ENCODE peak calls at places on chromosomes 13 and 19, in ten cellular contexts. One of them, this sample, is unnamed.

GRCh38 chr13:105773887-105774538 is 761.4 kb downstream of the EFNB2 start:
- DNase-seq in stimulated activated effector memory CD8-positive, alpha-beta T cell treated with anti-CD3 and anti-CD28 coated beads, Interleukin-12 subunit alpha, Interleukin-12 subunit beta, amount 100 ng/mL, for 72 hours: no peak
- DNase-seq in AG04449: peak; percentile 21
- DNase-seq in NCI-H1105: peak; percentile 54
- DNase-seq in DMS153: peak; percentile 20
- DNase-seq in stimulated activated CD4-positive, alpha-beta T cell treated with anti-CD3 and anti-CD28 coated beads, Interleukin-15, amount 100 ng/mL, for 1 hour: no peak
- DNase-seq in memory B cell: no peak
- DNase-seq in effector memory CD4-positive, alpha-beta T cell: no peak
- DNase-seq in IMR-90: peak; percentile 57
- DNase-seq in SK-MEL-5: peak; percentile 11
- DNase-seq in this sample: no peak

GRCh38 chr19:35261356-35262100 is 7.2 kb upstream of the USF2 start:
- DNase-seq in stimulated activated CD4-positive, alpha-beta T cell treated with anti-CD3 and anti-CD28 coated beads, Interleukin-15, amount 100 ng/mL, for 1 hour: no peak
- DNase-seq in memory B cell: no peak
- DNase-seq in AG04449: no peak
- DNase-seq in DMS153: no peak
- DNase-seq in IMR-90: no peak
- DNase-seq in stimulated activated effector memory CD8-positive, alpha-beta T cell treated with anti-CD3 and anti-CD28 coated beads, Interleukin-12 subunit alpha, Interleukin-12 subunit beta, amount 100 ng/mL, for 72 hours: no peak
- DNase-seq in effector memory CD4-positive, alpha-beta T cell: no peak
- DNase-seq in NCI-H1105: no peak
- DNase-seq in SK-MEL-5: no peak
- DNase-seq in this sample: no peak

GRCh38 chr19:2751438-2751830 is 11.6 kb upstream of the SLC39A3 start:
- DNase-seq in IMR-90: no peak
- DNase-seq in memory B cell: no peak
- DNase-seq in AG04449: no peak
- DNase-seq in effector memory CD4-positive, alpha-beta T cell: no peak
- DNase-seq in NCI-H1105: no peak
- DNase-seq in DMS153: no peak
- DNase-seq in stimulated activated CD4-positive, alpha-beta T cell treated with anti-CD3 and anti-CD28 coated beads, Interleukin-15, amount 100 ng/mL, for 1 hour: no peak
- DNase-seq in SK-MEL-5: no peak
- DNase-seq in stimulated activated effector memory CD8-positive, alpha-beta T cell treated with anti-CD3 and anti-CD28 coated beads, Interleukin-12 subunit alpha, Interleukin-12 subunit beta, amount 100 ng/mL, for 72 hours: no peak
- DNase-seq in this sample: no peak

GRCh38 chr13:26707122-26708006 is 53.2 kb downstream of the GPR12 start:
- DNase-seq in SK-MEL-5: peak; percentile 79
- DNase-seq in DMS153: peak; percentile 75
- DNase-seq in AG04449: no peak
- DNase-seq in stimulated activated effector memory CD8-positive, alpha-beta T cell treated with anti-CD3 and anti-CD28 coated beads, Interleukin-12 subunit alpha, Interleukin-12 subunit beta, amount 100 ng/mL, for 72 hours: no peak
- DNase-seq in IMR-90: peak; percentile 58
- DNase-seq in NCI-H1105: peak; percentile 18
- DNase-seq in memory B cell: peak; percentile 29
- DNase-seq in stimulated activated CD4-positive, alpha-beta T cell treated with anti-CD3 and anti-CD28 coated beads, Interleukin-15, amount 100 ng/mL, for 1 hour: no peak
- DNase-seq in effector memory CD4-positive, alpha-beta T cell: no peak
- DNase-seq in this sample: peak; percentile 26

GRCh38 chr19:31378404-31378803 is 29.2 kb upstream of the TSHZ3 start:
- DNase-seq in SK-MEL-5: peak; percentile 34
- DNase-seq in stimulated activated CD4-positive, alpha-beta T cell treated with anti-CD3 and anti-CD28 coated beads, Interleukin-15, amount 100 ng/mL, for 1 hour: no peak
- DNase-seq in IMR-90: peak; percentile 95
- DNase-seq in AG04449: peak; percentile 81
- DNase-seq in memory B cell: no peak
- DNase-seq in NCI-H1105: no peak
- DNase-seq in effector memory CD4-positive, alpha-beta T cell: no peak
- DNase-seq in stimulated activated effector memory CD8-positive, alpha-beta T cell treated with anti-CD3 and anti-CD28 coated beads, Interleukin-12 subunit alpha, Interleukin-12 subunit beta, amount 100 ng/mL, for 72 hours: no peak
- DNase-seq in DMS153: no peak
- DNase-seq in this sample: no peak

GRCh38 chr19:8021374-8021773 is 15.9 kb upstream of the ELAVL1 start:
- DNase-seq in effector memory CD4-positive, alpha-beta T cell: no peak
- DNase-seq in stimulated activated effector memory CD8-positive, alpha-beta T cell treated with anti-CD3 and anti-CD28 coated beads, Interleukin-12 subunit alpha, Interleukin-12 subunit beta, amount 100 ng/mL, for 72 hours: no peak
- DNase-seq in IMR-90: no peak
- DNase-seq in NCI-H1105: no peak
- DNase-seq in SK-MEL-5: no peak
- DNase-seq in stimulated activated CD4-positive, alpha-beta T cell treated with anti-CD3 and anti-CD28 coated beads, Interleukin-15, amount 100 ng/mL, for 1 hour: no peak
- DNase-seq in DMS153: no peak
- DNase-seq in AG04449: no peak
- DNase-seq in memory B cell: no peak
- DNase-seq in this sample: no peak

GRCh38 chr13:98487016-98487415 is 89.9 kb downstream of the STK24 start:
- DNase-seq in DMS153: no peak
- DNase-seq in stimulated activated effector memory CD8-positive, alpha-beta T cell treated with anti-CD3 and anti-CD28 coated beads, Interleukin-12 subunit alpha, Interleukin-12 subunit beta, amount 100 ng/mL, for 72 hours: no peak
- DNase-seq in memory B cell: no peak
- DNase-seq in SK-MEL-5: no peak
- DNase-seq in stimulated activated CD4-positive, alpha-beta T cell treated with anti-CD3 and anti-CD28 coated beads, Interleukin-15, amount 100 ng/mL, for 1 hour: no peak
- DNase-seq in AG04449: no peak
- DNase-seq in NCI-H1105: no peak
- DNase-seq in IMR-90: peak; percentile 53
- DNase-seq in effector memory CD4-positive, alpha-beta T cell: no peak
- DNase-seq in this sample: no peak

GRCh38 chr13:34993470-34993869 is 51.4 kb downstream of the NBEA start:
- DNase-seq in stimulated activated CD4-positive, alpha-beta T cell treated with anti-CD3 and anti-CD28 coated beads, Interleukin-15, amount 100 ng/mL, for 1 hour: no peak
- DNase-seq in SK-MEL-5: no peak
- DNase-seq in IMR-90: no peak
- DNase-seq in AG04449: no peak
- DNase-seq in stimulated activated effector memory CD8-positive, alpha-beta T cell treated with anti-CD3 and anti-CD28 coated beads, Interleukin-12 subunit alpha, Interleukin-12 subunit beta, amount 100 ng/mL, for 72 hours: no peak
- DNase-seq in NCI-H1105: no peak
- DNase-seq in DMS153: no peak
- DNase-seq in memory B cell: no peak
- DNase-seq in effector memory CD4-positive, alpha-beta T cell: no peak
- DNase-seq in this sample: no peak

GRCh38 chr13:81821259-81821658 is 1480.3 kb upstream of the SPRY2 start:
- DNase-seq in stimulated activated effector memory CD8-positive, alpha-beta T cell treated with anti-CD3 and anti-CD28 coated beads, Interleukin-12 subunit alpha, Interleukin-12 subunit beta, amount 100 ng/mL, for 72 hours: no peak
- DNase-seq in NCI-H1105: no peak
- DNase-seq in IMR-90: no peak
- DNase-seq in DMS153: no peak
- DNase-seq in memory B cell: no peak
- DNase-seq in AG04449: no peak
- DNase-seq in SK-MEL-5: no peak
- DNase-seq in stimulated activated CD4-positive, alpha-beta T cell treated with anti-CD3 and anti-CD28 coated beads, Interleukin-15, amount 100 ng/mL, for 1 hour: no peak
- DNase-seq in effector memory CD4-positive, alpha-beta T cell: no peak
- DNase-seq in this sample: no peak

GRCh38 chr13:97367427-97367826 is 66.5 kb upstream of the RAP2A start:
- DNase-seq in DMS153: no peak
- DNase-seq in effector memory CD4-positive, alpha-beta T cell: no peak
- DNase-seq in NCI-H1105: no peak
- DNase-seq in SK-MEL-5: peak; percentile 75
- DNase-seq in stimulated activated effector memory CD8-positive, alpha-beta T cell treated with anti-CD3 and anti-CD28 coated beads, Interleukin-12 subunit alpha, Interleukin-12 subunit beta, amount 100 ng/mL, for 72 hours: no peak
- DNase-seq in IMR-90: peak; percentile 78
- DNase-seq in memory B cell: no peak
- DNase-seq in stimulated activated CD4-positive, alpha-beta T cell treated with anti-CD3 and anti-CD28 coated beads, Interleukin-15, amount 100 ng/mL, for 1 hour: no peak
- DNase-seq in AG04449: no peak
- DNase-seq in this sample: no peak

GRCh38 chr13:113802761-113803160 is 43.7 kb downstream of the TMEM255B start:
- DNase-seq in AG04449: no peak
- DNase-seq in stimulated activated CD4-positive, alpha-beta T cell treated with anti-CD3 and anti-CD28 coated beads, Interleukin-15, amount 100 ng/mL, for 1 hour: no peak
- DNase-seq in stimulated activated effector memory CD8-positive, alpha-beta T cell treated with anti-CD3 and anti-CD28 coated beads, Interleukin-12 subunit alpha, Interleukin-12 subunit beta, amount 100 ng/mL, for 72 hours: no peak
- DNase-seq in NCI-H1105: no peak
- DNase-seq in IMR-90: no peak
- DNase-seq in SK-MEL-5: no peak
- DNase-seq in memory B cell: no peak
- DNase-seq in effector memory CD4-positive, alpha-beta T cell: no peak
- DNase-seq in DMS153: no peak
- DNase-seq in this sample: no peak